ENCODE peak calls at places on chromosomes 6 and 20, in nine cellular contexts. Z, M, G, L, E, S, U, Q and C are unnamed samples.

GRCh38 chr6:14665827-14666724 is 548.5 kb downstream of the CD83 start:
- DNase-seq in Z (peak; percentile 33), M (peak; percentile 100), G (no peak), L (peak; percentile 94), E (peak; percentile 87), S (peak; percentile 53), U (no peak), Q (peak; percentile 99), C (no peak)

GRCh38 chr6:33984466-33985332 is 161.2 kb downstream of the GRM4 start:
- DNase-seq in Z (no peak), M (no peak), G (no peak), L (no peak), E (no peak), S (no peak), U (no peak), Q (no peak), C (no peak)

GRCh38 chr20:37560629-37561028 is 33.0 kb upstream of the BLCAP start:
- DNase-seq in Z (no peak), M (no peak), G (no peak), L (no peak), E (no peak), S (no peak), U (no peak), Q (no peak), C (no peak)

GRCh38 chr20:60062431-60063336 is 104.5 kb downstream of the CDH26 start:
- DNase-seq in Z (no peak), M (peak; percentile 87), G (peak; percentile 60), L (no peak), E (peak; percentile 63), S (no peak), U (no peak), Q (peak; percentile 78), C (no peak)

GRCh38 chr20:14896569-14896968 is 559.2 kb upstream of the FLRT3 start:
- DNase-seq in Z (no peak), M (no peak), G (peak; percentile 79), L (no peak), E (no peak), S (no peak), U (no peak), Q (no peak), C (no peak)

GRCh38 chr6:16999486-17000436 is 102.1 kb upstream of the STMND1 start:
- DNase-seq in Z (no peak), M (peak; percentile 93), G (no peak), L (peak; percentile 65), E (no peak), S (no peak), U (no peak), Q (peak; percentile 79), C (no peak)

GRCh38 chr6:45076217-45076616 is 251.9 kb upstream of the RUNX2 start:
- DNase-seq in Z (no peak), M (peak; percentile 93), G (no peak), L (peak; percentile 23), E (no peak), S (no peak), U (no peak), Q (peak; percentile 83), C (no peak)

GRCh38 chr6:100617633-100618348 is 153.1 kb upstream of the SIM1 start:
- DNase-seq in Z (no peak), M (peak; percentile 37), G (no peak), L (no peak), E (peak; percentile 14), S (no peak), U (no peak), Q (peak; percentile 54), C (no peak)

GRCh38 chr6:118668761-118669411 is 17.5 kb upstream of the CEP85L start:
- DNase-seq in Z (no peak), M (peak; percentile 51), G (no peak), L (peak; percentile 52), E (peak; percentile 17), S (no peak), U (no peak), Q (peak; percentile 64), C (no peak)

GRCh38 chr6:46583081-46583480 is 69.5 kb downstream of the CYP39A1 start:
- DNase-seq in Z (no peak), M (no peak), G (no peak), L (no peak), E (no peak), S (no peak), U (no peak), Q (no peak), C (no peak)

GRCh38 chr6:137701942-137702341 is 165.1 kb upstream of the TNFAIP3 start:
- DNase-seq in Z (no peak), M (no peak), G (no peak), L (no peak), E (no peak), S (no peak), U (no peak), Q (no peak), C (no peak)

GRCh38 chr20:25039697-25040437 is 18.1 kb downstream of the ACSS1 start:
- DNase-seq in Z (peak; percentile 92), M (peak; percentile 79), G (peak; percentile 89), L (peak; percentile 51), E (peak; percentile 71), S (no peak), U (no peak), Q (peak; percentile 49), C (no peak)

GRCh38 chr6:149921361-149921760 is 1.6 kb downstream of the RAET1G start:
- DNase-seq in Z (no peak), M (no peak), G (no peak), L (no peak), E (no peak), S (no peak), U (no peak), Q (no peak), C (no peak)

GRCh38 chr6:6564154-6564553 is 24.4 kb upstream of the LY86 start:
- DNase-seq in Z (no peak), M (no peak), G (no peak), L (no peak), E (no peak), S (no peak), U (no peak), Q (no peak), C (no peak)

GRCh38 chr20:10511507-10512231 is 76.6 kb downstream of the SLX4IP start:
- DNase-seq in Z (peak; percentile 81), M (peak; percentile 100), G (peak; percentile 45), L (peak; percentile 87), E (peak; percentile 99), S (peak; percentile 10), U (peak; percentile 56), Q (peak; percentile 99), C (no peak)

GRCh38 chr6:16759181-16759645 is 2.0 kb downstream of the ATXN1 start:
- DNase-seq in Z (no peak), M (peak; percentile 26), G (peak; percentile 73), L (no peak), E (no peak), S (no peak), U (no peak), Q (no peak), C (no peak)

GRCh38 chr20:4014031-4014474 is 1.3 kb downstream of the RNF24 start:
- DNase-seq in Z (no peak), M (peak; percentile 88), G (peak; percentile 94), L (peak; percentile 47), E (peak; percentile 88), S (peak; percentile 48), U (peak; percentile 86), Q (peak; percentile 72), C (no peak)

GRCh38 chr6:151118453-151119123 is 121.2 kb upstream of the AKAP12 start:
- DNase-seq in Z (no peak), M (no peak), G (no peak), L (no peak), E (no peak), S (no peak), U (no peak), Q (no peak), C (no peak)

GRCh38 chr20:58710481-58711265 is 18.1 kb downstream of the NPEPL1 start:
- DNase-seq in Z (no peak), M (no peak), G (no peak), L (no peak), E (no peak), S (no peak), U (no peak), Q (no peak), C (no peak)

GRCh38 chr6:131782764-131783163 is 25.1 kb upstream of the ENPP1 start:
- DNase-seq in Z (no peak), M (no peak), G (no peak), L (no peak), E (no peak), S (no peak), U (peak; percentile 14), Q (no peak), C (no peak)

GRCh38 chr6:31897612-31898199 is at the start of gene EHMT2:
- DNase-seq in Z (peak; percentile 83), M (peak; percentile 59), G (peak; percentile 88), L (no peak), E (peak; percentile 68), S (peak; percentile 88), U (peak; percentile 89), Q (peak; percentile 75), C (peak; percentile 71)

GRCh38 chr20:20436689-20437088 is 68.8 kb downstream of the INSM1 start:
- DNase-seq in Z (no peak), M (no peak), G (no peak), L (no peak), E (no peak), S (no peak), U (no peak), Q (no peak), C (no peak)

GRCh38 chr6:46484081-46484820 is 7.0 kb downstream of the RCAN2 start:
- DNase-seq in Z (peak; percentile 78), M (no peak), G (no peak), L (no peak), E (no peak), S (no peak), U (no peak), Q (no peak), C (no peak)

GRCh38 chr6:105317607-105318533 is 85.0 kb downstream of the PREP start:
- DNase-seq in Z (no peak), M (no peak), G (peak; percentile 26), L (no peak), E (no peak), S (peak; percentile 22), U (peak; percentile 27), Q (no peak), C (no peak)